ENCODE peak calls at places on chromosomes 3 and 15, in ten cellular contexts. N is fibroblast of mammary gland, P is psoas muscle, Y is foreskin fibroblast, J is HFF-Myc, W is GM23338, T is H9, Q is HCT116, S is fibroblast of the aortic adventitia, K is mesothelial cell of epicardium. X is an unnamed sample.

GRCh38 chr3:120795017-120795648 is 52.6 kb downstream of the GTF2E1 start:
- DNase-seq in S (peak), P (peak), Q (peak), W (peak), Y (peak), K (peak), T (peak), J (peak), N (peak), X (peak)

GRCh38 chr3:184727357-184728060 is 15.6 kb upstream of the MAGEF1 start:
- DNase-seq in K (no peak), P (no peak), N (peak), J (peak), Q (peak), W (peak), Y (peak), S (peak), T (peak), X (no peak)

GRCh38 chr3:57659810-57660439 is 33.0 kb downstream of the DENND6A start:
- DNase-seq in J (no peak), W (peak), T (no peak), N (peak), Y (no peak), S (no peak), K (no peak), P (no peak), Q (no peak), X (no peak)

GRCh38 chr3:155747286-155747685 is 2.4 kb upstream of the PLCH1 start:
- DNase-seq in Y (no peak), P (no peak), Q (no peak), N (no peak), W (no peak), J (no peak), K (no peak), T (no peak), S (no peak), X (no peak)

GRCh38 chr15:65580287-65580686 is 30.6 kb downstream of the INTS14 start:
- DNase-seq in J (no peak), N (peak), T (no peak), S (peak), W (no peak), K (no peak), Y (peak), P (no peak), Q (no peak), X (no peak)

GRCh38 chr3:47612178-47612577 is 33.5 kb upstream of the CSPG5 start:
- DNase-seq in S (peak), Y (peak), J (peak), K (no peak), P (no peak), T (no peak), N (peak), W (no peak), Q (no peak), X (no peak)

GRCh38 chr15:77685082-77685815 is 52.5 kb upstream of the LINGO1 start:
- DNase-seq in W (no peak), K (no peak), T (no peak), Q (no peak), J (no peak), Y (no peak), N (no peak), S (no peak), P (no peak), X (no peak)

GRCh38 chr15:50113187-50113505 is 5.9 kb downstream of the ATP8B4 start:
- DNase-seq in T (no peak), W (no peak), P (no peak), K (no peak), S (no peak), Y (no peak), Q (no peak), N (no peak), J (no peak), X (no peak)

GRCh38 chr15:89143503-89144162 is 55.4 kb downstream of the ABHD2 start:
- DNase-seq in S (peak), J (peak), W (no peak), T (no peak), Y (peak), N (peak), Q (no peak), K (no peak), P (no peak), X (no peak)

GRCh38 chr3:134468519-134468918 is 17.3 kb downstream of the ANAPC13 start:
- DNase-seq in K (no peak), P (no peak), S (no peak), Q (no peak), N (no peak), W (no peak), T (no peak), Y (no peak), J (no peak), X (no peak)

GRCh38 chr15:73697033-73697467 is 12.9 kb downstream of the CD276 start:
- DNase-seq in S (peak), P (peak), J (peak), W (peak), Q (no peak), N (peak), K (peak), Y (peak), T (peak), X (no peak)

GRCh38 chr3:106566277-106566676 is 697.5 kb upstream of the CBLB start:
- DNase-seq in Q (no peak), S (no peak), P (no peak), J (no peak), Y (no peak), T (peak), N (no peak), W (peak), K (no peak), X (no peak)

GRCh38 chr3:132784502-132785025 is 62.4 kb upstream of the NPHP3 start:
- DNase-seq in P (no peak), Y (no peak), Q (no peak), K (no peak), T (no peak), S (peak), J (no peak), W (no peak), N (no peak), X (no peak)

GRCh38 chr3:134039161-134039862 is 9.6 kb upstream of the SLCO2A1 start:
- DNase-seq in Q (peak), N (no peak), J (no peak), Y (no peak), S (no peak), P (no peak), T (peak), W (peak), K (no peak), X (no peak)

GRCh38 chr3:172666181-172666872 is 44.5 kb downstream of the NCEH1 start:
- DNase-seq in Y (no peak), T (no peak), K (no peak), P (no peak), J (no peak), Q (no peak), N (no peak), W (peak), S (no peak), X (no peak)

GRCh38 chr3:25664066-25664809 is 469 bp downstream of the TOP2B start:
- DNase-seq in Y (peak), W (peak), S (peak), K (peak), P (peak), Q (peak), T (peak), N (peak), J (no peak), X (peak)

GRCh38 chr3:150094150-150094932 is 123.6 kb upstream of the PFN2 start:
- DNase-seq in S (no peak), J (no peak), N (peak), Y (peak), K (no peak), W (peak), P (peak), Q (peak), T (no peak), X (no peak)

GRCh38 chr15:38685686-38686339 is 121.2 kb upstream of the RASGRP1 start:
- DNase-seq in Q (no peak), S (no peak), W (no peak), N (no peak), T (no peak), K (no peak), J (no peak), P (no peak), Y (no peak), X (no peak)

GRCh38 chr15:80967451-80967850 is 22.2 kb downstream of the MESD start:
- DNase-seq in K (peak), S (peak), W (peak), Q (no peak), N (no peak), J (no peak), P (no peak), Y (peak), T (peak), X (no peak)

GRCh38 chr3:172516318-172517214 is 6.7 kb downstream of the TNFSF10 start:
- DNase-seq in S (peak), J (no peak), N (peak), Y (peak), T (no peak), K (no peak), P (no peak), Q (no peak), W (no peak), X (no peak)

GRCh38 chr3:14915636-14916222 is 31.7 kb upstream of the NR2C2 start:
- DNase-seq in N (no peak), J (no peak), W (no peak), S (no peak), T (peak), Y (no peak), K (no peak), P (no peak), Q (no peak), X (no peak)

GRCh38 chr3:108091498-108092259 is 848 bp upstream of the CD47 start:
- DNase-seq in Y (no peak), T (peak), J (no peak), K (no peak), P (no peak), W (peak), S (no peak), N (no peak), Q (no peak), X (peak)

GRCh38 chr3:100891033-100891432 is 102.2 kb downstream of the ABI3BP start:
- DNase-seq in P (no peak), Q (no peak), Y (no peak), W (peak), N (peak), K (no peak), T (no peak), J (no peak), S (peak), X (no peak)

GRCh38 chr3:100896994-100897393 is 96.2 kb downstream of the ABI3BP start:
- DNase-seq in P (no peak), T (no peak), S (no peak), N (no peak), J (no peak), K (no peak), Q (no peak), Y (no peak), W (no peak), X (no peak)

GRCh38 chr3:100891827-100892226 is 101.4 kb downstream of the ABI3BP start:
- DNase-seq in Y (no peak), Q (no peak), N (no peak), S (no peak), P (no peak), T (no peak), K (no peak), W (no peak), J (no peak), X (no peak)

GRCh38 chr3:100893108-100893507 is 100.1 kb downstream of the ABI3BP start:
- DNase-seq in P (no peak), K (no peak), S (no peak), Q (no peak), Y (no peak), W (no peak), J (no peak), T (no peak), N (no peak), X (no peak)

GRCh38 chr3:100893590-100893989 is 99.6 kb downstream of the ABI3BP start:
- DNase-seq in S (peak), W (peak), N (peak), K (no peak), Y (peak), Q (no peak), P (no peak), T (peak), J (no peak), X (no peak)
- TF ChIP-seq CTCF in S (peak), W (peak), N (peak), K (no peak), Y (peak), Q (peak), P (no peak), T (peak), J (peak), X (peak)

DNA sequence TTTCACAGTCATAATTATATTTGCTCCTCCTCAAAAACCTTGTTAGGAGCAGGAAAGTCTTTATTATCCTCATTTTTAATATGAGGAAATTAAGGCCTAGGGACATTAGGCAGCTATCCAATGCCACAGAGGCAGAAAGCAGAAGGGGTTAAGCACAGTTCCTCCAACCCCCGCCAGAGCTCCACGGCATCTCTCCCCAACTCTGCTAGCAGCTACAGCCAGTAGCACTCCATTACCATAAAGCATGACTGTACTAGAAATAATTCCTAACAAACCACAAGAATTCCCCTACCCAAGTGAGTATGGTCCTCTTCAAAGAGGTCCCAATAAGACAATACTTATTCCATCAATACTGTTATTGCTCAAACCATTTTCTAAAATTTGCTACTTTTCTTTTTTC is 9.8 kb downstream of the HEG1 start:
- DNase-seq in J (no peak), W (no peak), Y (peak), P (no peak), N (peak), K (no peak), T (no peak), Q (no peak), S (peak), X (no peak)
- TF ChIP-seq CTCF in J (peak), W (no peak), Y (peak), P (no peak), N (peak), K (no peak), T (no peak), Q (no peak), S (peak), X (no peak)

DNA sequence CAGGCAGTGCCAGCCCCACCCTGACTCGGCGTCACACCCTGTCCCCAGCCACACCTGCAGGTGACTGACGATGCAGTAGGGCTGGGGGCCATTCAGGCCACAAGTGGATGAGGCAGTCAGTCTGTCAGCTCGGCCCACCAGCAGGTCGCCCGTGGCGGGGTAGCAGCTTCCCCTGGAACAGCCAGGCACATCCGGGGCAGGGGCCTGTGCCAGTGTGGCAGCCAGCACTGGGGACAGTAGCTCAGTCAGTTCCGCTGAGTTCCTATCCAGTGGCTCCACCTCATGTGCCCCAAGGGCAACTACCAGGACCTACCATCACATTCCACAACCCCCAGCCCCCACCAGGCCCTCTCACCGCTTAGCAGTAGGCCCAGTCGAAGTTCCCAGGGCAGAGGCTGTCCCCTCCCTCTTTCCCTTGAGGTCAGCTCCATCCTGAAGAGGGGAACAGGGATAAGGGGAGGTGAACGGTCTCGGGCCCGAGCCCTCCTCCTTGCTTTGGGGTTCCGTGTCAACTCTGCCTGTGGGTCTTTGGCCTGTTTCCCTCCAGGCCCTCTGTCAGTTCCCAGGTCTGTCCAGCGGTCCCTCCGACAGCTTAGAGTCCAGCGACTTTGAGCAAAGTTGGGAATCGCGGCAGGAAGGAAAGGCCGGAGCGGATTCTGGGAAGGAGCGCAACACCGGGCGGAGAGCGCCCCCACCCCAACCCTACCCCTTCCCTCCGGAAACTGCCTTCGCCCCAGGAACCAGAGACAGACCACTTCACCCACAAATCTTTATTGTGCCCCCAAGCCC is at the start of gene LAMB2:
- DNase-seq in Q (peak), K (no peak), Y (peak), N (peak), T (peak), J (peak), W (peak), S (peak), P (peak), X (no peak)
- TF ChIP-seq CTCF in Q (no peak), K (no peak), Y (no peak), N (no peak), T (peak), J (peak), W (no peak), S (peak), P (no peak), X (no peak)

DNA sequence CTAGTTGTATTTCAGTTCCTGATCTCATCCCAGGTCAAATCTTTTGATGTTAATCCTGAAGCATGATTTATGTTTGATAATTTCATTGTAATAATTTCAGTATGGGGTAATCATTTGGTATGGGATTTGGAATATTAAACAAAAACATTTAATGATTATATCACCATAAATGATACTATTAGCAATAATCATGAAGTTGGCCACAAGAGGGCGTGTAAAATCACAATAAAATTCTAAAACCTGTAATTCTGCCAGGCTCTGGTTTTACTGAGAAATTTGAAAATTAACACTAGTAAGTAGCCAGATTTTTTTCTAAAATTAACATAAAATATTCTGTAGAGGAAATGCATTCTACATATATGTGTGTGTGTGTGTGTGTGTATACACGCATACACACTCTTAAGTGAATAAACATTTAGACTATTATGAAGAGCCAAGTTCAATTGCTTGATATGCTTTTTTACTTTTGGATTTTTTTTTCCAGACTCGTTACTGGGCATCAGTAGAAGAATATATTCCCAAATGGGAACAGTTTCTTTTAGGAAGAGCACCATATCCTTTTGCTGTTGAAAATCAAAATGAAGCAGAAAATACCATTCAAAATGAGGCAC is 40.5 kb downstream of the FEZF2 start:
- DNase-seq in J (peak), Y (peak), P (no peak), Q (peak), S (peak), K (no peak), W (peak), T (no peak), N (peak), X (no peak)
- TF ChIP-seq CTCF in J (peak), Y (peak), P (peak), Q (peak), S (peak), K (peak), W (peak), T (peak), N (peak), X (peak)

DNA sequence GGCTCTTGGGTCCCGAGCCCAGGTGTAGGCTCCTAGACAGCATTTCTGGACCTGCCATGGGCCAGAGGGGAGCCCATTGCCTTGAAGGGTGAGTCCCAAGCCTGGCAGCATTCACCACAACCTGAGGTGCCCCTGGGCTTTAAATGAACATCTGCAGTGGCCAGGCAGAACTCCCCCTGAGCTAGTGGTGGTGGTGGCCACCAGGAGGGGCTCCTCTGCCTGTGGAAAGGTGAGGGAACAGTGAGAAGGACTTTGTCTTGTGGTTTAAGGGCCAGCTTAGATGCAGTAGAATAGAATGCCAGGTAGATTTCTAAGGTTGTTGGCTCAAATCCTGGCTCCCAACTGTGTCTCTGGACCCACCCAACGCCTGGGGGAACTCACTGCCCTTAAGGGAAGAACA is 55.6 kb downstream of the CASR start:
- DNase-seq in J (no peak), P (no peak), W (no peak), S (no peak), Y (no peak), T (peak), K (no peak), N (no peak), Q (no peak), X (no peak)
- TF ChIP-seq CTCF in J (no peak), P (no peak), W (peak), S (no peak), Y (no peak), T (peak), K (no peak), N (no peak), Q (no peak), X (no peak)

DNA sequence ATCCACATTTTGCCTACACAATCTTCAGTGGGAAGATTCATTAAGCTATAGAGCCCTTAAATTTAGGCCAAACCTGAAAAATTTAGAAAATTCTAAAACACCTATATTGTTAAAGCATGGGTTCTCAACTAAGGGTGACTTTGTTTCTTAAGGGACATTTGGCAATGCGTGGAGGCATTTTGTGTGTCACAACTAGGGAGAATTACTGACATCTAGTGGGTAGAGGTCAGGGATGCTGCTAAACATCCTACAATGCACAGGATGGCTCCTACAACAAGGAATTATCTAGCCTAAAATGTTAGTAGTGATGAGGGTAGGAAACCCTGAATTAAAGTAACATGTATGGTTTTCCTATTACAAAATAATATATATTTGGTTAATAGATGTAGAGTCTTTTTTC is 55.8 kb downstream of the TBC1D5 start:
- DNase-seq in W (peak), N (peak), P (no peak), J (no peak), Y (no peak), Q (peak), T (no peak), K (no peak), S (peak), X (no peak)
- TF ChIP-seq CTCF in W (peak), N (peak), P (no peak), J (peak), Y (no peak), Q (peak), T (peak), K (no peak), S (peak), X (no peak)

GRCh38 chr15:74839526-74840395 is 3.2 kb downstream of the ULK3 start:
- DNase-seq in K (no peak), J (no peak), W (peak), Y (no peak), S (no peak), N (no peak), Q (no peak), T (peak), P (no peak), X (no peak)
- TF ChIP-seq CTCF in K (no peak), J (no peak), W (peak), Y (no peak), S (no peak), N (peak), Q (peak), T (peak), P (no peak), X (no peak)

GRCh38 chr15:41585140-41586047 is 26.4 kb downstream of the TYRO3 start:
- DNase-seq in Y (peak), K (no peak), T (peak), W (peak), J (no peak), P (peak), N (peak), Q (no peak), S (peak), X (no peak)
- TF ChIP-seq CTCF in Y (peak), K (no peak), T (peak), W (peak), J (peak), P (peak), N (no peak), Q (peak), S (peak), X (peak)